ENCODE peak calls at places on chromosomes 7 and 10, in seven cellular contexts. Q is heart right ventricle; C is COR-L47; G is CD8-positive, alpha-beta T cell; X is amniotic stem cell; P is midbrain; J is Caki2. Y is an unnamed sample.

GRCh38 chr10:11684717-11685645 is 57.2 kb upstream of the ECHDC3 start:
- DNase-seq in Q (peak), C (no peak), G (peak), X (peak), P (peak), J (peak), Y (peak)

GRCh38 chr10:12130237-12130872 is 878 bp downstream of the SEC61A2 start:
- DNase-seq in Q (peak), C (peak), G (peak), X (peak), P (peak), J (peak), Y (peak)

GRCh38 chr10:129365767-129366400 is 101.2 kb upstream of the MGMT start:
- DNase-seq in Q (no peak), C (no peak), G (no peak), X (no peak), P (no peak), J (peak), Y (no peak)

GRCh38 chr7:145088111-145088745 is 252.4 kb upstream of the TPK1 start:
- DNase-seq in Q (no peak), C (no peak), G (no peak), X (no peak), P (no peak), J (no peak), Y (no peak)

GRCh38 chr7:137546009-137546408 is 202.5 kb upstream of the PTN start:
- DNase-seq in Q (no peak), C (no peak), G (no peak), X (no peak), P (no peak), J (no peak), Y (no peak)

GRCh38 chr10:94217431-94217830 is 145.3 kb downstream of the NOC3L start:
- DNase-seq in Q (no peak), C (no peak), G (no peak), X (no peak), P (no peak), J (no peak), Y (no peak)

GRCh38 chr10:25743832-25744231 is 190.2 kb upstream of the MYO3A start:
- DNase-seq in Q (no peak), C (no peak), G (no peak), X (no peak), P (no peak), J (no peak), Y (no peak)

GRCh38 chr7:111006691-111007090 is 84.2 kb upstream of the LRRN3 start:
- DNase-seq in Q (no peak), C (no peak), G (no peak), X (peak), P (no peak), J (no peak), Y (no peak)

GRCh38 chr7:23058412-23059096 is 44.6 kb upstream of the HYCC1 start:
- DNase-seq in Q (no peak), C (no peak), G (no peak), X (no peak), P (no peak), J (no peak), Y (no peak)

GRCh38 chr10:59839576-59839975 is 66.8 kb downstream of the CCDC6 start:
- DNase-seq in Q (no peak), C (no peak), G (no peak), X (no peak), P (no peak), J (no peak), Y (no peak)

Y was measured in natural killer cell treated with Interleukin-12 subunit alpha and Interleukin-12 subunit beta and Interleukin-15 and Interleukin-18, amount 100 ng/mL, for 72 hours.